ENCODE peak calls at places on chromosomes 16 and 17, in four cellular contexts. P, X, S and M are unnamed samples.

GRCh38 chr16:5523794-5524193 is 426.2 kb upstream of the EEF2KMT start:
- DNase-seq in P (no peak), X (no peak), S (no peak), M (no peak)

GRCh38 chr16:31010539-31010938 is at the start of gene STX1B:
- DNase-seq in P (peak), X (no peak), S (peak), M (no peak)

GRCh38 chr17:10177921-10178788 is 20.3 kb downstream of the GAS7 start:
- DNase-seq in P (peak), X (no peak), S (no peak), M (no peak)

GRCh38 chr17:17493249-17493985 is 2.8 kb downstream of the RASD1 start:
- DNase-seq in P (no peak), X (peak), S (no peak), M (no peak)

GRCh38 chr17:74833501-74834361 is 26.0 kb downstream of the GRIN2C start:
- DNase-seq in P (peak), X (peak), S (peak), M (no peak)

GRCh38 chr17:65553009-65553645 is 8.3 kb downstream of the AXIN2 start:
- DNase-seq in P (peak), X (no peak), S (no peak), M (no peak)

GRCh38 chr16:69922200-69922599 is 28.9 kb upstream of the CLEC18A start:
- DNase-seq in P (no peak), X (no peak), S (no peak), M (no peak)

GRCh38 chr17:74202879-74203432 is 522 bp upstream of the RPL38 start:
- DNase-seq in P (no peak), X (peak), S (no peak), M (no peak)